ENCODE peak calls at places on chromosomes 1 and 21, in four cellular contexts. E is endothelial cell, N is body of pancreas, T is fibroblast of the aortic adventitia. V is an unnamed sample.

GRCh38 chr1:185479781-185480180 is 162.7 kb upstream of the IVNS1ABP start:
- DNase-seq in T (no peak), E (no peak), N (no peak), V (no peak)

GRCh38 chr21:23968722-23969647 is 1638.3 kb downstream of the MRPL39 start:
- DNase-seq in T (peak; percentile 11), N (peak; percentile 62), E (peak; percentile 66), V (peak; percentile 68)

GRCh38 chr1:53377438-53377841 is 49.6 kb upstream of the LRP8 start:
- DNase-seq in N (no peak), T (no peak), E (no peak), V (no peak)

GRCh38 chr1:108512239-108513071 is 47.4 kb upstream of the EEIG2 start:
- DNase-seq in T (peak; percentile 71), E (no peak), N (no peak), V (peak; percentile 52)

GRCh38 chr1:2381741-2382620 is 9.4 kb downstream of the MORN1 start:
- DNase-seq in T (peak; percentile 81), E (peak; percentile 89), N (peak; percentile 82), V (peak; percentile 72)

GRCh38 chr1:88701275-88701674 is 17.2 kb downstream of the PKN2 start:
- DNase-seq in E (no peak), T (no peak), N (no peak), V (no peak)

GRCh38 chr1:209547626-209548025 is 35.9 kb upstream of the CAMK1G start:
- DNase-seq in T (no peak), N (no peak), E (no peak), V (no peak)

GRCh38 chr1:46114925-46115603 is 17.4 kb downstream of the PIK3R3 start:
- DNase-seq in N (no peak), T (no peak), E (no peak), V (no peak)

GRCh38 chr1:203765029-203765837 is at the start of gene LAX1:
- DNase-seq in N (peak; percentile 6), E (no peak), T (no peak), V (no peak)

DNA sequence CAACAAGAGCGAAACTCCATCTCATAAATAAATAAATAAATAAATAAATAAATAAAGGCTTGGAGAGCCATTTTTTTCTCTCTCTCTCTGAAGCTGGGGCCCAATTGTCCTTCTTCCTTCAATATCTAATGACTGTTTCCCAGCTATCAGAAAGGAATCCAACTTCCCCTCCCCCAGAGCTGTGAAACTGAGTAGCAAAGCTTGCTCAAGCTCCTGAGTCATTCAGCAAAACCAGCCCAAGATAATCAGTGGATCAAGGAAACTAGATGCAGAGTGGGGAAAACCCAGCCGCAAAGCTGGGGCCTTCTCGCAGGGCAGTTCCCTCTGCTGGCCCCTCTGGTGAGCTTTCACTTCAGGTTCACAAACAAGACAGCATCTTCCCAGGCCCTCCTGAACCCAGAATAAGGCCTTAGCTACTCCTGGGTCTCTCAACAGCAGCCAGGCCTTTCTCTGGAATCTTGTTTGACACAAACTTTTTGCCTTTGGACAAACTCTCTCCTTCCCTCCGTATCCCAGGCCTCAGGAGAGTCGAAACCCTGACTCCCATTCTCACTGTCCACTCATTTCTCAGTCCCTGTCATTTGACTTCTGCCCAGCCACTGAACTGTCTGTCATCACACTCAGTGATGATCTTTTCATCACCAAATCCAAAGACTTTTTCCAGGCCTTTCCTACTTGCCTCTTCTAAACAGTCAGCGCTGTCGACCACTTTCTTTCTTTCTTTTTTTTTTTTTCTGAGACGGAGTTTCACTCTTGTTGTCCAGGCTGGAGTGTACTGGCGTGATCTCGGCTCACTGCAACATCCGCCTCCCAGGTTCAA is 18.0 kb upstream of the PTP4A2 start:
- DNase-seq in E (peak; percentile 20), T (peak; percentile 100), N (peak; percentile 70), V (peak; percentile 99)
- TF ChIP-seq CTCF in E (no peak), T (peak; percentile 65), N (no peak), V (no peak)

DNA sequence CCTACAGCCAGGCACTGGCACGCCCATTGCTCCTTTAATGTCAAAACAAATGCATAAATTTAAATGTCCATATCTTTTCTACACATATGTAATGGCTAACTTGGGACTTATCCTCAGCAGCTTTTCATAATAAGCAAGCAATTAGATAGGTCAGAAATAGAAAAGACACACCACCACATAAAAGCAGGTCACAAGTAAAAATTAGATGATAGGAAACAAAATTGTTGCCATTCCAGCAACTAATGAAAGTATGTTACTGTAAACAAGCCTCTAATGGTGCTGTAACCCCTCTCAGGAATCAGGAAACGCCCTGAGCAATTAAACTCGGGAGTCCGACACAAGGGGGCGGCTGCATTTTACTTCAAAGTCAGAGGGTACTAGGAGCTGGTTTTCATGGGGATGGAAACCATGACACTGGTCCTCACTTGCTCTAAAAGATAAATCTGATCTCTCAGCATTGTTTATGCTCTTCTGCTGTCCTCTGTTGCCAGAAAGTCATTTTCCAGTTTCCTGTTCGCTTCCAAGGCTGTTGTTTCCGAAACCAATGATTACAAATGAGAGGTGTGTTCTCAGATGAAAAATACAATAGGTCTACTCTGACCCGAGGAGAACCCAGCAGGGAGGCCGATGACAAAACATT is 93.4 kb downstream of the TGFBR3 start:
- DNase-seq in E (no peak), N (no peak), T (no peak), V (no peak)
- TF ChIP-seq CTCF in E (no peak), N (no peak), T (no peak), V (no peak)

DNA sequence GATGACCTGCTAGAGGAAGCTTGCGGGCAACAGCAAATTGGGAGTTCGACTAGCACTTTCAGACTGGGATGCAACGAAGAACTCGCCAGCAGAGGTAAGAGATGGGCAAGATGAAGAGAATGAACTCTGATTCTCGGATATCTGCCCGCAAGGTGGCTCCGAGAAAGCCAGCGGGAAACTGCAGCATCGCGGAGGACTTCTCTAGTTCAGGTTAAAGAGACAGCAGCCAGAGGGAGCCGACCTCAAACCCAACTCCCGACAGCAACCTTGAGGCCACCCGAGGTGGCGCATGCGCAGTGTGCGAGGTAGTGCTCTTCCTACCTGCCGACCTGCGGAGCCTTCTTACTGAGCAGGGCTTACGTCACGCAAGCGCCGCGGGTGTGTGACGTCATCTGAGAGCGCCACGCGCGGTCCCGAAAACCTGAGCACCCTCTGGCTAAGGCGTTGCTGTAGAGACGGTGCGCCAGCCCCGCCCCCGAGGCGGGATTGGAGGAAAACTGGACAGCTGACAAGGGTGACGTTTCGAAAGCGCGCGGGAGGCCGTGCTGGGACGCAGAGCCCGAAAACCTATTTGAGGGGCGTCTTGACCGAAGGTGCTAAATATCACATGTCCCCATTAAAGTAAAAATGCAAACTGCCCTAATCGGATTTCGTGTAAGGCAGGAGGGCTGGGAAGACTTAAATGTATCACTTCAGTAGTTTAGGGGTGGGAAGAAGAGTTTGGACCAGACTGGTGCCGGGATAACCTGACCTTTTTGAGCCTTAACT is 110.5 kb upstream of the SLC25A33 start:
- DNase-seq in E (peak; percentile 99), N (peak; percentile 100), T (peak; percentile 99), V (peak; percentile 97)
- TF ChIP-seq CTCF in E (no peak), N (no peak), T (no peak), V (no peak)

GRCh38 chr1:15167386-15167785 is 13.8 kb downstream of the TMEM51 start:
- DNase-seq in E (no peak), N (no peak), T (no peak), V (no peak)

GRCh38 chr1:15170071-15170470 is 16.5 kb downstream of the TMEM51 start:
- DNase-seq in T (no peak), N (peak; percentile 62), E (no peak), V (no peak)

GRCh38 chr1:15172405-15173259 is 19.1 kb downstream of the TMEM51 start:
- DNase-seq in E (no peak), N (no peak), T (peak; percentile 19), V (peak; percentile 74)

GRCh38 chr1:15171271-15171908 is 17.8 kb downstream of the TMEM51 start:
- DNase-seq in N (no peak), E (no peak), T (no peak), V (no peak)

GRCh38 chr1:15168479-15168878 is 14.9 kb downstream of the TMEM51 start:
- DNase-seq in N (no peak), E (no peak), T (peak; percentile 76), V (peak; percentile 60)
- TF ChIP-seq CTCF in N (no peak), E (no peak), T (no peak), V (no peak)